ENCODE peak calls at places on chromosomes 5 and 9, in five cellular contexts. E is IMR-90, I is HepG2, K is HCT116, R is GM12878. A is an unnamed sample.

GRCh38 chr5:109688647-109688998 is 1.1 kb upstream of the MAN2A1 start:
- DNase-seq in R (peak; percentile 35), I (peak; percentile 74), E (peak; percentile 28), K (peak; percentile 48), A (no peak)

GRCh38 chr9:5902377-5902776 is 11.7 kb downstream of the MLANA start:
- DNase-seq in E (no peak), I (no peak), R (no peak), K (no peak), A (no peak)

GRCh38 chr5:13745508-13745907 is 199.0 kb downstream of the DNAH5 start:
- DNase-seq in I (peak; percentile 38), R (no peak), E (peak; percentile 90), K (no peak), A (peak; percentile 60)

GRCh38 chr9:132283165-132283564 is 71.6 kb downstream of the SETX start:
- DNase-seq in E (peak; percentile 34), R (no peak), K (no peak), I (no peak), A (no peak)

GRCh38 chr5:127092690-127093089 is 19.4 kb upstream of the C5orf63 start:
- DNase-seq in K (no peak), I (no peak), R (no peak), E (peak; percentile 82), A (no peak)

GRCh38 chr9:112379177-112380101 is 469 bp upstream of the HSDL2 start:
- DNase-seq in E (peak; percentile 97), I (peak; percentile 96), R (peak; percentile 94), K (peak; percentile 96), A (peak; percentile 99)

GRCh38 chr5:79983618-79984017 is 7.4 kb downstream of the MTX3 start:
- DNase-seq in K (no peak), I (no peak), R (no peak), E (no peak), A (no peak)

GRCh38 chr9:26863074-26863473 is 29.5 kb downstream of the CAAP1 start:
- DNase-seq in I (peak; percentile 5), R (no peak), K (no peak), E (peak; percentile 2), A (no peak)

GRCh38 chr5:6556089-6556801 is 76.6 kb downstream of the NSUN2 start:
- DNase-seq in I (no peak), E (no peak), K (no peak), R (no peak), A (no peak)

GRCh38 chr5:139108056-139108811 is 89.9 kb downstream of the SIL1 start:
- DNase-seq in R (no peak), K (no peak), E (peak; percentile 88), I (no peak), A (no peak)

GRCh38 chr5:150065886-150066285 is 20.5 kb downstream of the CSF1R start:
- DNase-seq in K (no peak), I (no peak), R (no peak), E (peak; percentile 15), A (no peak)

GRCh38 chr5:138032028-138032571 is 779 bp downstream of the FAM13B start:
- DNase-seq in R (peak; percentile 82), I (no peak), E (peak; percentile 43), K (no peak), A (peak; percentile 71)

GRCh38 chr5:169356181-169356580 is 55.2 kb upstream of the SLIT3 start:
- DNase-seq in E (no peak), R (no peak), K (no peak), I (no peak), A (no peak)

GRCh38 chr5:170280090-170280493 is 17.5 kb downstream of the LCP2 start:
- DNase-seq in K (no peak), R (no peak), E (no peak), I (no peak), A (no peak)

GRCh38 chr5:177300236-177300880 is 3.2 kb downstream of the RAB24 start:
- DNase-seq in R (peak; percentile 77), I (no peak), E (peak; percentile 80), K (no peak), A (peak; percentile 93)

GRCh38 chr5:93008502-93009167 is 572.4 kb downstream of the NR2F1-AS1 start:
- DNase-seq in K (no peak), E (no peak), I (no peak), R (no peak), A (no peak)

GRCh38 chr9:33852216-33852826 is 35.4 kb downstream of the UBE2R2 start:
- DNase-seq in R (no peak), I (peak; percentile 56), K (peak; percentile 43), E (peak; percentile 27), A (peak; percentile 77)

GRCh38 chr5:1005362-1005851 is 3.2 kb upstream of the NKD2 start:
- DNase-seq in R (no peak), K (no peak), I (no peak), E (no peak), A (no peak)

GRCh38 chr5:81408496-81408895 is 14.6 kb upstream of the ACOT12 start:
- DNase-seq in R (no peak), K (no peak), I (no peak), E (no peak), A (no peak)

DNA sequence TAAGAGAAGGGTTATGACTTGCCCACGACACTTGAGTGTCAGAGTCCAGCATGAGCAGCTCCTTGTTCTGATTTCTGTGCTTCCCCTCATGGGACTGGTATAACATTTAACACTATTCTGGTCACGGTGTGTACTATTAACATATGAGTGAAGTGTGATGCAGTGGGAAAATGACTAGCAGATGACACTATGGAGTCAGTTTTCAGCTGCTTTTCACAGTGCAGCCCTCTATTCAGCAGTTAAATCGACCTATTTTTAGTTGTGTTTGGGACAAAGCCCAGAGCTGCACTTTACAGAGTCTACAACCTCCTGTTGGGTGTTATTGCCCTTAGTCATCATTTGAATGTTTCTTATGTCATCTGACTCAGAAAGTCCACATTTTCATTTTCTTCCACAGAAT is 59.1 kb downstream of the CHSY3 start:
- DNase-seq in R (no peak), K (no peak), I (no peak), E (peak; percentile 66), A (peak; percentile 90)
- H3K9ac ChIP-seq in R (no peak overlapping the region), K (no peak overlapping the region), I (no peak overlapping the region), E (no peak overlapping the region), A (no peak overlapping the region)

GRCh38 chr5:134904621-134905245 is at the start of gene PCBD2:
- DNase-seq in R (peak; percentile 73), I (peak; percentile 80), E (peak; percentile 83), K (peak; percentile 83), A (peak; percentile 90)
- TF ChIP-seq POLR2A in R (peak; percentile 82), I (peak; percentile 74), E (peak; percentile 34), K (peak; percentile 53), A (peak; percentile 79)

GRCh38 chr5:10440367-10440990 is 1.2 kb upstream of the ROPN1L start:
- DNase-seq in K (no peak), R (no peak), E (no peak), I (no peak), A (no peak)

GRCh38 chr5:10441992-10442435 is 335 bp downstream of the ROPN1L start:
- DNase-seq in E (no peak), I (no peak), R (no peak), K (no peak), A (no peak)

GRCh38 chr5:10445352-10445751 is 3.7 kb downstream of the ROPN1L start:
- DNase-seq in R (no peak), K (no peak), I (no peak), E (no peak), A (no peak)

GRCh38 chr5:10441083-10441991 is at the start of gene ROPN1L:
- DNase-seq in R (peak; percentile 49), E (peak; percentile 82), I (peak; percentile 62), K (peak; percentile 54), A (peak; percentile 90)

GRCh38 chr5:10442581-10442980 is 902 bp downstream of the ROPN1L start:
- DNase-seq in E (no peak), R (no peak), K (no peak), I (no peak), A (no peak)
- H3K9ac ChIP-seq in E (no peak overlapping the region), R (no peak overlapping the region), K (no peak overlapping the region), I (no peak overlapping the region), A (peak overlapping the region; percentile 10)

DNA sequence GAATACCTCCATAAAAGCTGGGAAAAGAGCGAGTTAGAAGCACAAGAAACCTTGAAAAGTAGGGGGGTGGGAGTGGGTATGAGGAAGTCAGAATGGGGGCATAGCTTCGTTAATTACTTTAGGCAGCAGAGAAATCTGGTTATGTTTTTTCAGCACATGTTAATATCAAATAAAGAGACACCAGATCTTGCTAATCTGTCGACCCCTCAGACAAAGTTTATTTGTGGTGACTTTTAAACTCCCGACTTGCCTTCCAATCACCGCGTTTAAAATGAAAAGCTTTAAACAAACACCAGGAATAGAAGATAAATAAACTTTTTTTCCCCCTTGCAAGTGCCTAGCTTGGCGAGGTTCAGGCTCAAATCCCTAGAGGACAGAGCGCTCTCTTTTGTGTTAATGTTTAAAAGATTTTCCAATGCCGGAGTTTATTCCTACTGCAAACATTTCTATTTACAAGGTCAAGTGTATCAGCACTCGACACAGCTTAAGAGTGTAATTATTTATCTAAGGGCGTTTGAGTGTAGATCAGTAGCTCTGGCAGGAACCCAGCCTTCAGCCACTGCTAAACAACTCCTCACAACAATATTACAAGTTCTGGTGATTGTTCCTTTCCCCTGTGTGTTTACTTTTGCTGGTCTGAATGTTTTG is 4.0 kb downstream of the GAS1 start:
- DNase-seq in K (no peak), I (peak; percentile 33), E (no peak), R (no peak), A (no peak)
- TF ChIP-seq POLR2A in K (no peak), I (no peak), E (no peak), R (no peak), A (no peak)

GRCh38 chr9:128101231-128101641 is 26.3 kb downstream of the PTGES2 start:
- DNase-seq in R (no peak), I (peak; percentile 61), E (no peak), K (no peak), A (no peak)

GRCh38 chr9:128101690-128102089 is 25.8 kb downstream of the PTGES2 start:
- DNase-seq in I (no peak), E (no peak), K (no peak), R (no peak), A (no peak)

GRCh38 chr9:128102861-128103588 is 24.5 kb downstream of the PTGES2 start:
- DNase-seq in K (no peak), E (no peak), I (peak; percentile 94), R (no peak), A (no peak)

GRCh38 chr9:128103589-128103962 is 24.0 kb downstream of the PTGES2 start:
- DNase-seq in R (no peak), E (no peak), I (peak; percentile 41), K (no peak), A (no peak)

DNA sequence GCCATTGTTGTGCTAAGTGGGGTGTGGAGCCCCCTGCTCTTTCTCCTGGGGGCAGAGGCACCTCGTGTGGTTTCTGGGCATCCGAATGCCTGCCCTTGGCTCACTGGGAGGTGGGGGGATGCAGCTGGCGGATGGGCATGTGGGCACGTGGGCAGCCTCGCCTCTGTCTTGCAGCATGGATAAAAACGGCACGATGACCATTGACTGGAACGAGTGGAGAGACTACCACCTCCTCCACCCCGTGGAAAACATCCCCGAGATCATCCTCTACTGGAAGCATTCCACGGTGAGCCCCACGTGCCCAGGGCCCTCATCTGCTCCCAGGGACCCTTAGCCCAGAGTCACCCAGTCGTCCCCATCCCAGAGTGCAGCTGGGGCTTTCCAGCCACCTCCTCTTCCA is 25.3 kb downstream of the PTGES2 start:
- DNase-seq in R (no peak), E (no peak), K (no peak), I (no peak), A (no peak)
- H3K9ac ChIP-seq in R (no peak overlapping the region), E (no peak overlapping the region), K (no peak overlapping the region), I (peak overlapping the region; percentile 48), A (no peak overlapping the region)

DNA sequence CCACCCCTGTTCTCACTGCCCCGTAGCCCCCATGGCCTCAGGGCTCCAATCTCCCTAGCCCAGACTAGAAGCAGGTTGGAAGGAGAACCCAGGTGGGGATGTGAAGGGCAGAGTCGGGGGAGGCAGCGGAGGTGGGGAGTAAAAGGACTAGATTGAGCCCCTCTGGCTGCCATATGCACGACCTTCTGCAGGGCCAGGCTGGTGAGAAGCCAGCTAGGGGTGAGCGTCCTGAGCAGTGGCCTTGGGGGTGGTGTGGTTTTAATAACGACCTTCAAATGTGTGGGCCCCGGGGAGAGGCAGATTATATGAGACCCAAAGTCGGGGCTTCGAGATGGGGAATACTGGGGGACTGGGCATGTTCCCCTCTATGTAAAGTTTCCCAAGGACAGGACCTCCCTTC is 139.5 kb downstream of the C9orf50 start:
- DNase-seq in K (no peak), R (no peak), E (no peak), I (no peak), A (no peak)
- TF ChIP-seq POLR2A in K (no peak), R (no peak), E (no peak), I (no peak), A (no peak)